ENCODE peak calls at places on chromosomes 2 and 18, in four cellular contexts. T, X, J and M are unnamed samples.

GRCh38 chr2:12965540-12966269 is 249.0 kb downstream of the TRIB2 start:
- DNase-seq in X (peak; percentile 60), J (no peak), T (no peak), M (no peak)

GRCh38 chr2:160271166-160272086 is 71.4 kb upstream of the ITGB6 start:
- DNase-seq in J (no peak), T (peak; percentile 49), X (no peak), M (peak; percentile 54)

GRCh38 chr18:48996041-48996440 is 45.3 kb upstream of the SMAD7 start:
- DNase-seq in J (no peak), X (no peak), T (no peak), M (peak; percentile 44)

GRCh38 chr2:219369447-219369861 is 18.3 kb downstream of the DNPEP start:
- DNase-seq in J (no peak), X (no peak), T (peak; percentile 57), M (peak; percentile 68)

GRCh38 chr2:144472911-144473310 is 47.0 kb downstream of the ZEB2 start:
- DNase-seq in T (no peak), J (no peak), X (no peak), M (no peak)

GRCh38 chr2:143354050-143354449 is 224.8 kb downstream of the ARHGAP15 start:
- DNase-seq in J (no peak), X (no peak), T (no peak), M (no peak)

GRCh38 chr18:47453038-47453437 is 201.6 kb upstream of the SKOR2 start:
- DNase-seq in T (no peak), X (no peak), J (no peak), M (no peak)

GRCh38 chr2:221972813-221973478 is 325.9 kb downstream of the PAX3 start:
- DNase-seq in T (no peak), J (no peak), X (no peak), M (no peak)

GRCh38 chr2:231378028-231378722 is 17.3 kb upstream of the B3GNT7 start:
- DNase-seq in J (no peak), X (no peak), T (no peak), M (peak; percentile 70)

GRCh38 chr18:51138936-51139335 is 58.5 kb downstream of the MEX3C start:
- DNase-seq in T (no peak), J (no peak), X (no peak), M (no peak)

GRCh38 chr2:112640800-112641675 is 4.7 kb upstream of the SLC20A1 start:
- DNase-seq in X (peak; percentile 82), J (no peak), T (peak; percentile 46), M (no peak)

GRCh38 chr2:216074794-216075193 is 6.8 kb downstream of the PECR start:
- DNase-seq in X (no peak), J (no peak), T (no peak), M (no peak)

GRCh38 chr2:173033080-173033479 is 42.6 kb upstream of the MAP3K20 start:
- DNase-seq in X (no peak), J (no peak), T (no peak), M (no peak)

GRCh38 chr2:183010112-183010511 is 28.1 kb downstream of the NCKAP1 start:
- DNase-seq in J (no peak), T (no peak), X (peak; percentile 83), M (no peak)

GRCh38 chr2:232502901-232503791 is 15.5 kb upstream of the ECEL1 start:
- DNase-seq in T (peak; percentile 66), J (no peak), X (no peak), M (peak; percentile 45)

GRCh38 chr2:239548491-239548890 is 147.7 kb upstream of the HDAC4 start:
- DNase-seq in J (no peak), T (no peak), X (no peak), M (no peak)

GRCh38 chr2:179543361-179543901 is 278.8 kb upstream of the SESTD1 start:
- DNase-seq in J (no peak), T (no peak), X (no peak), M (peak; percentile 20)

GRCh38 chr2:150169230-150169629 is 318.2 kb downstream of the RND3 start:
- DNase-seq in X (peak; percentile 63), J (no peak), T (peak; percentile 64), M (no peak)

GRCh38 chr2:130827502-130828251 is 9.0 kb upstream of the ARHGEF4 start:
- DNase-seq in T (no peak), J (no peak), X (peak; percentile 91), M (peak; percentile 36)

GRCh38 chr18:56747857-56748256 is 96.7 kb downstream of the WDR7 start:
- DNase-seq in T (no peak), J (no peak), X (no peak), M (no peak)

GRCh38 chr18:58105206-58105907 is 61.3 kb downstream of the NEDD4L start:
- DNase-seq in X (no peak), T (no peak), J (no peak), M (no peak)

GRCh38 chr2:181778621-181779195 is 98.4 kb upstream of the NEUROD1 start:
- DNase-seq in J (no peak), X (peak; percentile 73), T (no peak), M (no peak)

GRCh38 chr18:57234346-57234745 is 87.5 kb downstream of the BOD1L2 start:
- DNase-seq in T (no peak), X (no peak), J (no peak), M (no peak)

GRCh38 chr2:215423234-215423633 is 12.6 kb downstream of the FN1 start:
- DNase-seq in X (no peak), T (no peak), J (no peak), M (no peak)

GRCh38 chr2:220499281-220499680 is 871.9 kb downstream of the SLC4A3 start:
- DNase-seq in J (no peak), X (peak; percentile 78), T (peak; percentile 62), M (peak; percentile 54)

GRCh38 chr2:241771286-241772062 is 5.1 kb upstream of the GAL3ST2 start:
- DNase-seq in J (peak; percentile 53), X (no peak), T (peak; percentile 55), M (peak; percentile 25)